ENCODE peak calls at places on chromosome 5, in seven cellular contexts. B is mammary epithelial cell, Q is hepatocyte, G is K562, T is HCT116, R is fibroblast of lung, I is PC-3. O is an unnamed sample.

GRCh38 chr5:6056280-6056679 is 322.1 kb downstream of the MED10 start:
- DNase-seq in Q (no peak), B (no peak), G (no peak), R (no peak), I (no peak), T (no peak), O (no peak)

GRCh38 chr5:81631124-81631523 is 119.8 kb downstream of the SSBP2 start:
- DNase-seq in I (no peak), T (no peak), B (peak; percentile 11), R (peak; percentile 6), G (no peak), Q (no peak), O (peak; percentile 94)

GRCh38 chr5:67475489-67475888 is 278.9 kb upstream of the CD180 start:
- DNase-seq in G (no peak), B (no peak), R (no peak), Q (no peak), T (no peak), I (no peak), O (no peak)

GRCh38 chr5:132495063-132495671 is 4.6 kb upstream of the IRF1 start:
- DNase-seq in T (no peak), G (no peak), R (no peak), I (no peak), Q (peak; percentile 3), B (no peak), O (no peak)

GRCh38 chr5:155697236-155697635 is 629.7 kb upstream of the SGCD start:
- DNase-seq in Q (no peak), I (no peak), G (no peak), T (no peak), R (no peak), B (no peak), O (no peak)

GRCh38 chr5:2204366-2205184 is 321.9 kb upstream of the IRX4 start:
- DNase-seq in G (no peak), B (no peak), R (no peak), T (no peak), I (no peak), Q (no peak), O (no peak)

GRCh38 chr5:65611524-65611923 is 12.6 kb downstream of the TRIM23 start:
- DNase-seq in B (peak; percentile 81), T (no peak), G (no peak), R (peak; percentile 70), Q (peak; percentile 81), I (peak; percentile 43), O (no peak)

GRCh38 chr5:36685631-36686147 is 79.3 kb downstream of the SLC1A3 start:
- DNase-seq in Q (no peak), T (no peak), B (no peak), R (no peak), G (no peak), I (no peak), O (no peak)

GRCh38 chr5:150485770-150486401 is 22.0 kb upstream of the NDST1 start:
- DNase-seq in T (no peak), Q (peak; percentile 83), I (peak; percentile 43), G (peak; percentile 83), B (no peak), R (peak; percentile 58), O (no peak)

DNA sequence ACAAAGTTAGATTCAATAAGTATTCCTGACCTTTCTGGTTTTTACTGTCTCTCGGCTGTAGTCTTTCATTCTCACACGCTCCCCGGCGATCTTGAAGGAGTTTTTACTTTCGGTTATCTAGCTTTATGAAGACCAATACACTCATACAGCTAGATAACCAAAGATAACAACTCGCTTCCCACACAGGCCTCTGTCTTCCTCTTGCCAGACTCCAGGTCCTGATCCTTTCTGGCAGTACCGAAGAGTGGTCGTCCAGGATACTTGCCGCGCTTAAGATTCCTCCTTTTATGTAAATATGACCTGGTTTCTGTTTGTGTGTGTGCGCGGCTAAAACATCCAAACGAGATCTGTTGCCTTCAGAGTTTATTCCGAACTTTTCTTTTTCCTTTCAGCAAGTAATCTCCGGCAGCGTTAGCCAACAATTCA is 216.2 kb downstream of the MEF2C start:
- DNase-seq in B (no peak), I (peak; percentile 10), G (no peak), R (peak; percentile 83), T (no peak), Q (no peak), O (no peak)
- TF ChIP-seq EZH2 in B (no peak), I (no peak), G (no peak), R (no peak), T (no peak), Q (peak; percentile 53), O (no peak)

GRCh38 chr5:76290321-76290757 is 112.7 kb upstream of the IQGAP2 start:
- DNase-seq in R (no peak), Q (no peak), T (no peak), B (peak; percentile 90), I (peak; percentile 61), G (no peak), O (no peak)
- TF ChIP-seq EZH2 in R (no peak), Q (no peak), T (no peak), B (no peak), I (no peak), G (no peak), O (no peak)

GRCh38 chr5:116084891-116085715 is at the start of gene COMMD10:
- DNase-seq in T (peak; percentile 85), G (peak; percentile 76), I (peak; percentile 56), R (peak; percentile 90), B (peak; percentile 69), Q (peak; percentile 86), O (peak; percentile 86)
- TF ChIP-seq EZH2 in T (no peak), G (no peak), I (no peak), R (no peak), B (no peak), Q (no peak), O (no peak)

GRCh38 chr5:135490245-135491037 is 38.3 kb upstream of the TIFAB start:
- DNase-seq in B (no peak), T (no peak), Q (peak; percentile 40), I (no peak), R (no peak), G (no peak), O (no peak)
- TF ChIP-seq EZH2 in B (no peak), T (no peak), Q (no peak), I (no peak), R (no peak), G (no peak), O (no peak)

DNA sequence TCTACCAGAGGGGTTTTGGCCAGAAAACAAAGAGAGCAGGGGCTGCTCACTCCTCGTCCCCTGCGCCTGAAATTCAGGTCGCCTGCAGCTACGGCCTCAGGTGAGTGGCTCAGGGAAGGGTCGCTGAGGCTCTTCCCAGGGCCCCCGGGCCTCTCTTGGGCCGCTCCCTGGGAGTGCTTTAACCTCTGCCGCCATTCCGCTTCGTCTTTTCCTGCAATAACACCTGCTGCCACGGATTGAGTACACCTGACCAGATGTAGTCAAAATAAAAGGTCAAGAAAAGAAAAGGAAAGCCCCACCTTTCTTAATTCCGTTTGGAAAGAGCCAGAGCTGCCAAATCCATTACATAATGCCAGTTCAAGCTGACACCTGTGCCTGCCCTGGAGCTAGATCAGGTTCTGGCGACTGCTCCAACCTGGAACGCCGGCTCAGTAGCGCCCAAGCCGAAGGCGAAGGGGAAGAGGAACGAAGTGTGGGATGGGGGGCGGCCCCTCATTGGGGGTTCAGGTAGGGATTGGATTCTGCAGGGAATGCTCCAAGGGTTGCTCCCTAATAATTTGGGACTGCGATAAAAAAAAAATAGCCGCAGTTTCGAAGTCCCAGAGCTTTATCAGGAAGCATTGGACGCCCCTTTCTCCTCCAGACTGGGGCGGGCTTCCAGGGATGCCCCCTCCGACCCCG is 193.9 kb downstream of the MEF2C start:
- DNase-seq in Q (no peak), B (no peak), G (no peak), I (no peak), T (no peak), R (no peak), O (no peak)
- TF ChIP-seq EZH2 in Q (peak; percentile 88), B (peak; percentile 64), G (no peak), I (no peak), T (no peak), R (no peak), O (no peak)

DNA sequence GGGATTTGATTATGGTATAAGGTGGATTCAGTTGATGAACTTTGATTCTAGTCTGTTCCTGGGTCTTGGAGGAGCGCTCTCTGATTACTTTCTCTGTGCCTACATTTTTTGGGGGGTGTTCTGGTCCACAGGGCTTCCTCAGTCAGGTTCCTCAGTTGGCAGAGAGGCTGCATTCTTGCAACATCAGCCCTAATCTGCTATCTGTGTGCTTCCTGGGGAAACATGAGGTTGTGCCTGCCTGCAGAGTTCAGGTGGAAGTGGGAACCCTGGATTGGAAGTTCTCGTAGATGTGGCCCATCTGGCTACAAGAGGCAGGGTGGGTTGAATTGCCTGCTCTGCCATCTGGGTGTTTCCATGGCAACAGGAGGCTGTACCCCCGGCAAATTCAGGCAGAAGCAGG is 24.5 kb downstream of the POLK start:
- DNase-seq in B (no peak), G (no peak), R (no peak), Q (no peak), T (no peak), I (no peak), O (no peak)
- TF ChIP-seq EZH2 in B (no peak), G (no peak), R (no peak), Q (no peak), T (no peak), I (no peak), O (no peak)

GRCh38 chr5:497871-498509 is 26.3 kb downstream of the SLC9A3 start:
- DNase-seq in T (no peak), I (no peak), G (no peak), Q (no peak), B (no peak), R (no peak), O (no peak)

GRCh38 chr5:499233-500209 is 24.7 kb downstream of the SLC9A3 start:
- DNase-seq in R (no peak), G (no peak), T (no peak), B (no peak), Q (no peak), I (no peak), O (no peak)

GRCh38 chr5:496028-496427 is 28.2 kb downstream of the SLC9A3 start:
- DNase-seq in T (no peak), Q (no peak), R (no peak), I (no peak), G (no peak), B (no peak), O (no peak)

GRCh38 chr5:494667-495255 is 29.5 kb downstream of the SLC9A3 start:
- DNase-seq in B (no peak), Q (no peak), I (no peak), T (no peak), R (no peak), G (no peak), O (no peak)

DNA sequence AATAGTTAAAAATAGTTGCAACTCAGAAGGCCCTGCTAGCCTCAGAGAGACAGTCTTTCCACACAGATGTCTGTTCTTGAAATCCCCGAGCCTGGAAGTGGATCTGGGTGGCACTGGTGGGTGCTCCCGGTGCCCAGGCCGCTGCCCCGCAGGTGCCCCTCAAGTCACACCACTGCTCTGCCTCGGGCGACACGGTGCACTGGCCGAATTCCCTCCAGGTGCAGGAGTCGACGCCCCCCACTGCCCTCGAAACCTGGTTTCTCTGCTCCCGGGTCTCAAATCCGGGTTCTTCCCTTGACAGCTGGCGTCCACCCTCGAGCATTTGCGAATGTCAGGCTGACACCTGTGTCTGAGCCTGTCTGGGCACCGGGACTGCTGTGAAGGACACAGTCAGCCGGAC is 27.2 kb downstream of the SLC9A3 start:
- DNase-seq in I (no peak), R (no peak), Q (no peak), G (no peak), T (no peak), B (no peak), O (no peak)
- TF ChIP-seq EZH2 in I (no peak), R (no peak), Q (no peak), G (no peak), T (no peak), B (no peak), O (no peak)